ENCODE peak calls at places on chromosomes 5 and 9, in six cellular contexts. One of them, this sample, is unnamed.

GRCh38 chr5:95924720-95925119 is 36.9 kb downstream of the ELL2 start:
- DNase-seq in WERI-Rb-1: no peak
- DNase-seq in T-helper 2 cell: no peak
- DNase-seq in neural crest cell: no peak
- DNase-seq in HT1080: no peak
- DNase-seq in stimulated activated CD8-positive, alpha-beta memory T cell treated with anti-CD3 and anti-CD28 coated beads, Interleukin-7, amount 100 ng/mL, for 24 hours: no peak
- DNase-seq in this sample: no peak

GRCh38 chr5:78671609-78672008 is 23.0 kb upstream of the LHFPL2 start:
- DNase-seq in WERI-Rb-1: no peak
- DNase-seq in T-helper 2 cell: no peak
- DNase-seq in neural crest cell: no peak
- DNase-seq in HT1080: no peak
- DNase-seq in stimulated activated CD8-positive, alpha-beta memory T cell treated with anti-CD3 and anti-CD28 coated beads, Interleukin-7, amount 100 ng/mL, for 24 hours: no peak
- DNase-seq in this sample: no peak

GRCh38 chr9:37760416-37761165 is 7.0 kb downstream of the TRMT10B start:
- DNase-seq in WERI-Rb-1: no peak
- DNase-seq in T-helper 2 cell: no peak
- DNase-seq in neural crest cell: no peak
- DNase-seq in HT1080: peak; percentile 39
- DNase-seq in stimulated activated CD8-positive, alpha-beta memory T cell treated with anti-CD3 and anti-CD28 coated beads, Interleukin-7, amount 100 ng/mL, for 24 hours: no peak
- DNase-seq in this sample: no peak

GRCh38 chr9:742104-742503 is 99.4 kb upstream of the DMRT1 start:
- DNase-seq in WERI-Rb-1: no peak
- DNase-seq in T-helper 2 cell: no peak
- DNase-seq in neural crest cell: no peak
- DNase-seq in HT1080: no peak
- DNase-seq in stimulated activated CD8-positive, alpha-beta memory T cell treated with anti-CD3 and anti-CD28 coated beads, Interleukin-7, amount 100 ng/mL, for 24 hours: no peak
- DNase-seq in this sample: no peak

GRCh38 chr5:103487253-103487652 is 75.3 kb downstream of the NUDT12 start:
- DNase-seq in WERI-Rb-1: no peak
- DNase-seq in T-helper 2 cell: no peak
- DNase-seq in neural crest cell: no peak
- DNase-seq in HT1080: no peak
- DNase-seq in stimulated activated CD8-positive, alpha-beta memory T cell treated with anti-CD3 and anti-CD28 coated beads, Interleukin-7, amount 100 ng/mL, for 24 hours: no peak
- DNase-seq in this sample: no peak

GRCh38 chr9:101566904-101567724 is 27.7 kb downstream of the PPP3R2 start:
- DNase-seq in WERI-Rb-1: peak; percentile 33
- DNase-seq in T-helper 2 cell: no peak
- DNase-seq in neural crest cell: no peak
- DNase-seq in HT1080: peak; percentile 49
- DNase-seq in stimulated activated CD8-positive, alpha-beta memory T cell treated with anti-CD3 and anti-CD28 coated beads, Interleukin-7, amount 100 ng/mL, for 24 hours: no peak
- DNase-seq in this sample: no peak

GRCh38 chr9:134059188-134059641 is 8.6 kb downstream of the BRD3 start:
- DNase-seq in WERI-Rb-1: no peak
- DNase-seq in T-helper 2 cell: no peak
- DNase-seq in neural crest cell: no peak
- DNase-seq in HT1080: no peak
- DNase-seq in stimulated activated CD8-positive, alpha-beta memory T cell treated with anti-CD3 and anti-CD28 coated beads, Interleukin-7, amount 100 ng/mL, for 24 hours: no peak
- DNase-seq in this sample: no peak

GRCh38 chr5:18944771-18945170 is 1043.2 kb downstream of the CDH18 start:
- DNase-seq in WERI-Rb-1: no peak
- DNase-seq in T-helper 2 cell: no peak
- DNase-seq in neural crest cell: no peak
- DNase-seq in HT1080: peak; percentile 56
- DNase-seq in stimulated activated CD8-positive, alpha-beta memory T cell treated with anti-CD3 and anti-CD28 coated beads, Interleukin-7, amount 100 ng/mL, for 24 hours: no peak
- DNase-seq in this sample: no peak

GRCh38 chr9:2545881-2546490 is 75.6 kb upstream of the VLDLR start:
- DNase-seq in WERI-Rb-1: no peak
- DNase-seq in T-helper 2 cell: no peak
- DNase-seq in neural crest cell: no peak
- DNase-seq in HT1080: peak; percentile 6
- DNase-seq in stimulated activated CD8-positive, alpha-beta memory T cell treated with anti-CD3 and anti-CD28 coated beads, Interleukin-7, amount 100 ng/mL, for 24 hours: no peak
- DNase-seq in this sample: no peak

GRCh38 chr5:132826424-132827082 is 3.9 kb downstream of the SHROOM1 start:
- DNase-seq in WERI-Rb-1: no peak
- DNase-seq in T-helper 2 cell: no peak
- DNase-seq in neural crest cell: no peak
- DNase-seq in HT1080: no peak
- DNase-seq in stimulated activated CD8-positive, alpha-beta memory T cell treated with anti-CD3 and anti-CD28 coated beads, Interleukin-7, amount 100 ng/mL, for 24 hours: no peak
- DNase-seq in this sample: no peak

GRCh38 chr5:96297867-96298266 is 135.2 kb downstream of the PCSK1 start:
- DNase-seq in WERI-Rb-1: no peak
- DNase-seq in T-helper 2 cell: no peak
- DNase-seq in neural crest cell: no peak
- DNase-seq in HT1080: no peak
- DNase-seq in stimulated activated CD8-positive, alpha-beta memory T cell treated with anti-CD3 and anti-CD28 coated beads, Interleukin-7, amount 100 ng/mL, for 24 hours: no peak
- DNase-seq in this sample: no peak

GRCh38 chr9:4116708-4117460 is 183.0 kb downstream of the GLIS3 start:
- DNase-seq in WERI-Rb-1: no peak
- DNase-seq in T-helper 2 cell: no peak
- DNase-seq in neural crest cell: no peak
- DNase-seq in HT1080: no peak
- DNase-seq in stimulated activated CD8-positive, alpha-beta memory T cell treated with anti-CD3 and anti-CD28 coated beads, Interleukin-7, amount 100 ng/mL, for 24 hours: no peak
- DNase-seq in this sample: no peak

GRCh38 chr9:128863647-128864046 is 18.1 kb downstream of the KYAT1 start:
- DNase-seq in WERI-Rb-1: peak; percentile 91
- DNase-seq in T-helper 2 cell: peak; percentile 77
- DNase-seq in neural crest cell: peak; percentile 89
- DNase-seq in HT1080: peak; percentile 60
- DNase-seq in stimulated activated CD8-positive, alpha-beta memory T cell treated with anti-CD3 and anti-CD28 coated beads, Interleukin-7, amount 100 ng/mL, for 24 hours: peak; percentile 78
- DNase-seq in this sample: peak; percentile 63

GRCh38 chr9:131578778-131579504 is 33.6 kb downstream of the PRRT1B start:
- DNase-seq in WERI-Rb-1: no peak
- DNase-seq in T-helper 2 cell: no peak
- DNase-seq in neural crest cell: no peak
- DNase-seq in HT1080: no peak
- DNase-seq in stimulated activated CD8-positive, alpha-beta memory T cell treated with anti-CD3 and anti-CD28 coated beads, Interleukin-7, amount 100 ng/mL, for 24 hours: no peak
- DNase-seq in this sample: no peak

GRCh38 chr9:121550569-121551512 is 51.2 kb upstream of the GGTA1 start:
- DNase-seq in WERI-Rb-1: peak; percentile 94
- DNase-seq in T-helper 2 cell: peak; percentile 53
- DNase-seq in neural crest cell: peak; percentile 94
- DNase-seq in HT1080: peak; percentile 79
- DNase-seq in stimulated activated CD8-positive, alpha-beta memory T cell treated with anti-CD3 and anti-CD28 coated beads, Interleukin-7, amount 100 ng/mL, for 24 hours: peak; percentile 38
- DNase-seq in this sample: peak; percentile 72

GRCh38 chr9:90219548-90220118 is 423.0 kb downstream of the DIRAS2 start:
- DNase-seq in WERI-Rb-1: peak; percentile 21
- DNase-seq in T-helper 2 cell: no peak
- DNase-seq in neural crest cell: no peak
- DNase-seq in HT1080: no peak
- DNase-seq in stimulated activated CD8-positive, alpha-beta memory T cell treated with anti-CD3 and anti-CD28 coated beads, Interleukin-7, amount 100 ng/mL, for 24 hours: peak; percentile 15
- DNase-seq in this sample: no peak

GRCh38 chr9:72786948-72787347 is 165.9 kb downstream of the ALDH1A1 start:
- DNase-seq in WERI-Rb-1: no peak
- DNase-seq in T-helper 2 cell: no peak
- DNase-seq in neural crest cell: no peak
- DNase-seq in HT1080: no peak
- DNase-seq in stimulated activated CD8-positive, alpha-beta memory T cell treated with anti-CD3 and anti-CD28 coated beads, Interleukin-7, amount 100 ng/mL, for 24 hours: no peak
- DNase-seq in this sample: no peak

GRCh38 chr9:92378825-92379535 is 25.4 kb downstream of the OGN start:
- DNase-seq in WERI-Rb-1: no peak
- DNase-seq in T-helper 2 cell: no peak
- DNase-seq in neural crest cell: no peak
- DNase-seq in HT1080: no peak
- DNase-seq in stimulated activated CD8-positive, alpha-beta memory T cell treated with anti-CD3 and anti-CD28 coated beads, Interleukin-7, amount 100 ng/mL, for 24 hours: no peak
- DNase-seq in this sample: no peak

GRCh38 chr5:2762744-2763532 is 11.5 kb upstream of the IRX2 start:
- DNase-seq in WERI-Rb-1: no peak
- DNase-seq in T-helper 2 cell: no peak
- DNase-seq in neural crest cell: no peak
- DNase-seq in HT1080: no peak
- DNase-seq in stimulated activated CD8-positive, alpha-beta memory T cell treated with anti-CD3 and anti-CD28 coated beads, Interleukin-7, amount 100 ng/mL, for 24 hours: no peak
- DNase-seq in this sample: no peak

GRCh38 chr9:93830224-93830596 is 124.9 kb downstream of the BARX1 start:
- DNase-seq in WERI-Rb-1: peak; percentile 5
- DNase-seq in T-helper 2 cell: no peak
- DNase-seq in neural crest cell: no peak
- DNase-seq in HT1080: no peak
- DNase-seq in stimulated activated CD8-positive, alpha-beta memory T cell treated with anti-CD3 and anti-CD28 coated beads, Interleukin-7, amount 100 ng/mL, for 24 hours: no peak
- DNase-seq in this sample: no peak

GRCh38 chr5:13045897-13046551 is 898.5 kb downstream of the DNAH5 start:
- DNase-seq in WERI-Rb-1: no peak
- DNase-seq in T-helper 2 cell: no peak
- DNase-seq in neural crest cell: no peak
- DNase-seq in HT1080: no peak
- DNase-seq in stimulated activated CD8-positive, alpha-beta memory T cell treated with anti-CD3 and anti-CD28 coated beads, Interleukin-7, amount 100 ng/mL, for 24 hours: no peak
- DNase-seq in this sample: no peak

GRCh38 chr5:52738095-52738506 is 49.6 kb upstream of the ITGA1 start:
- DNase-seq in WERI-Rb-1: no peak
- DNase-seq in T-helper 2 cell: no peak
- DNase-seq in neural crest cell: no peak
- DNase-seq in HT1080: peak; percentile 46
- DNase-seq in stimulated activated CD8-positive, alpha-beta memory T cell treated with anti-CD3 and anti-CD28 coated beads, Interleukin-7, amount 100 ng/mL, for 24 hours: no peak
- DNase-seq in this sample: no peak

GRCh38 chr9:99576002-99576401 is 245.7 kb upstream of the NR4A3 start:
- DNase-seq in WERI-Rb-1: no peak
- DNase-seq in T-helper 2 cell: no peak
- DNase-seq in neural crest cell: no peak
- DNase-seq in HT1080: peak; percentile 10
- DNase-seq in stimulated activated CD8-positive, alpha-beta memory T cell treated with anti-CD3 and anti-CD28 coated beads, Interleukin-7, amount 100 ng/mL, for 24 hours: no peak
- DNase-seq in this sample: no peak

GRCh38 chr5:80324912-80325311 is 5.1 kb downstream of the SPZ1 start:
- DNase-seq in WERI-Rb-1: no peak
- DNase-seq in T-helper 2 cell: no peak
- DNase-seq in neural crest cell: no peak
- DNase-seq in HT1080: no peak
- DNase-seq in stimulated activated CD8-positive, alpha-beta memory T cell treated with anti-CD3 and anti-CD28 coated beads, Interleukin-7, amount 100 ng/mL, for 24 hours: no peak
- DNase-seq in this sample: no peak

GRCh38 chr5:50711280-50711679 is 44.8 kb downstream of the PARP8 start:
- DNase-seq in WERI-Rb-1: no peak
- DNase-seq in T-helper 2 cell: peak; percentile 9
- DNase-seq in neural crest cell: no peak
- DNase-seq in HT1080: peak; percentile 69
- DNase-seq in stimulated activated CD8-positive, alpha-beta memory T cell treated with anti-CD3 and anti-CD28 coated beads, Interleukin-7, amount 100 ng/mL, for 24 hours: no peak
- DNase-seq in this sample: no peak

GRCh38 chr9:98416294-98416693 is 160.8 kb upstream of the TBC1D2 start:
- DNase-seq in WERI-Rb-1: no peak
- DNase-seq in T-helper 2 cell: no peak
- DNase-seq in neural crest cell: no peak
- DNase-seq in HT1080: no peak
- DNase-seq in stimulated activated CD8-positive, alpha-beta memory T cell treated with anti-CD3 and anti-CD28 coated beads, Interleukin-7, amount 100 ng/mL, for 24 hours: no peak
- DNase-seq in this sample: no peak

GRCh38 chr9:110050925-110051355 is 157.0 kb downstream of the C9orf152 start:
- DNase-seq in WERI-Rb-1: no peak
- DNase-seq in T-helper 2 cell: no peak
- DNase-seq in neural crest cell: no peak
- DNase-seq in HT1080: peak; percentile 96
- DNase-seq in stimulated activated CD8-positive, alpha-beta memory T cell treated with anti-CD3 and anti-CD28 coated beads, Interleukin-7, amount 100 ng/mL, for 24 hours: no peak
- DNase-seq in this sample: no peak

GRCh38 chr9:97788763-97789663 is 64.0 kb upstream of the FOXE1 start:
- DNase-seq in WERI-Rb-1: no peak
- DNase-seq in T-helper 2 cell: no peak
- DNase-seq in neural crest cell: no peak
- DNase-seq in HT1080: peak; percentile 64
- DNase-seq in stimulated activated CD8-positive, alpha-beta memory T cell treated with anti-CD3 and anti-CD28 coated beads, Interleukin-7, amount 100 ng/mL, for 24 hours: no peak
- DNase-seq in this sample: no peak

GRCh38 chr9:134283111-134283515 is 43.1 kb upstream of the RXRA start:
- DNase-seq in WERI-Rb-1: no peak
- DNase-seq in T-helper 2 cell: no peak
- DNase-seq in neural crest cell: no peak
- DNase-seq in HT1080: no peak
- DNase-seq in stimulated activated CD8-positive, alpha-beta memory T cell treated with anti-CD3 and anti-CD28 coated beads, Interleukin-7, amount 100 ng/mL, for 24 hours: no peak
- DNase-seq in this sample: no peak

GRCh38 chr5:68424799-68425537 is 209.4 kb downstream of the PIK3R1 start:
- DNase-seq in WERI-Rb-1: peak; percentile 18
- DNase-seq in T-helper 2 cell: no peak
- DNase-seq in neural crest cell: no peak
- DNase-seq in HT1080: peak; percentile 17
- DNase-seq in stimulated activated CD8-positive, alpha-beta memory T cell treated with anti-CD3 and anti-CD28 coated beads, Interleukin-7, amount 100 ng/mL, for 24 hours: no peak
- DNase-seq in this sample: no peak

GRCh38 chr9:127311239-127311741 is 46.7 kb downstream of the GARNL3 start:
- DNase-seq in WERI-Rb-1: peak; percentile 39
- DNase-seq in T-helper 2 cell: no peak
- DNase-seq in neural crest cell: peak; percentile 14
- DNase-seq in HT1080: peak; percentile 26
- DNase-seq in stimulated activated CD8-positive, alpha-beta memory T cell treated with anti-CD3 and anti-CD28 coated beads, Interleukin-7, amount 100 ng/mL, for 24 hours: peak; percentile 10
- DNase-seq in this sample: no peak

GRCh38 chr5:14153071-14153864 is 10.1 kb downstream of the TRIO start:
- DNase-seq in WERI-Rb-1: no peak
- DNase-seq in T-helper 2 cell: no peak
- DNase-seq in neural crest cell: no peak
- DNase-seq in HT1080: no peak
- DNase-seq in stimulated activated CD8-positive, alpha-beta memory T cell treated with anti-CD3 and anti-CD28 coated beads, Interleukin-7, amount 100 ng/mL, for 24 hours: no peak
- DNase-seq in this sample: no peak

GRCh38 chr9:136160939-136161610 is 42.4 kb upstream of the TMEM250 start:
- DNase-seq in WERI-Rb-1: no peak
- DNase-seq in T-helper 2 cell: no peak
- DNase-seq in neural crest cell: no peak
- DNase-seq in HT1080: no peak
- DNase-seq in stimulated activated CD8-positive, alpha-beta memory T cell treated with anti-CD3 and anti-CD28 coated beads, Interleukin-7, amount 100 ng/mL, for 24 hours: no peak
- DNase-seq in this sample: no peak

GRCh38 chr9:469672-470040 is 255.0 kb downstream of the DOCK8 start:
- DNase-seq in WERI-Rb-1: peak; percentile 57
- DNase-seq in T-helper 2 cell: no peak
- DNase-seq in neural crest cell: no peak
- DNase-seq in HT1080: no peak
- DNase-seq in stimulated activated CD8-positive, alpha-beta memory T cell treated with anti-CD3 and anti-CD28 coated beads, Interleukin-7, amount 100 ng/mL, for 24 hours: no peak
- DNase-seq in this sample: no peak

GRCh38 chr5:178234753-178235599 is 2.4 kb upstream of the PHYKPL start:
- DNase-seq in WERI-Rb-1: peak; percentile 65
- DNase-seq in T-helper 2 cell: peak; percentile 59
- DNase-seq in neural crest cell: peak; percentile 93
- DNase-seq in HT1080: peak; percentile 46
- DNase-seq in stimulated activated CD8-positive, alpha-beta memory T cell treated with anti-CD3 and anti-CD28 coated beads, Interleukin-7, amount 100 ng/mL, for 24 hours: peak; percentile 68
- DNase-seq in this sample: peak; percentile 84

GRCh38 chr5:157266286-157267007 is 524 bp downstream of the CYFIP2 start:
- DNase-seq in WERI-Rb-1: peak; percentile 52
- DNase-seq in T-helper 2 cell: no peak
- DNase-seq in neural crest cell: no peak
- DNase-seq in HT1080: no peak
- DNase-seq in stimulated activated CD8-positive, alpha-beta memory T cell treated with anti-CD3 and anti-CD28 coated beads, Interleukin-7, amount 100 ng/mL, for 24 hours: no peak
- DNase-seq in this sample: no peak

This sample was measured in omental fat pad.